ENCODE peak calls at places on chromosomes 2 and 18, in ten cellular contexts. H is A172; T is cardiac muscle cell; E is COR-L47; S is GM04503; M is stimulated activated CD8-positive, alpha-beta memory T cell treated with anti-CD3 and anti-CD28 coated beads, Interleukin-15, amount 100 ng/mL, for 4 hours; W is HTR-8/SVneo; P is transverse colon; L is central memory CD4-positive, alpha-beta T cell; J is Calu3. N is an unnamed sample.

GRCh38 chr18:23071285-23071684 is 64.0 kb upstream of the CABLES1 start:
- DNase-seq in S (no peak), L (peak; percentile 92), E (no peak), H (peak; percentile 66), M (peak; percentile 58), W (no peak), P (peak; percentile 66), T (no peak), J (no peak), N (peak; percentile 87)

GRCh38 chr2:33426666-33427231 is 49.7 kb upstream of the RASGRP3 start:
- DNase-seq in P (no peak), S (no peak), H (peak; percentile 94), E (peak; percentile 11), L (no peak), W (peak; percentile 41), M (no peak), J (peak; percentile 57), T (peak; percentile 86), N (no peak)

GRCh38 chr2:100380681-100381080 is 36.8 kb downstream of the CHST10 start:
- DNase-seq in E (no peak), T (no peak), W (no peak), P (no peak), J (no peak), L (no peak), S (no peak), H (no peak), M (no peak), N (no peak)

GRCh38 chr2:63814114-63814513 is 27.6 kb upstream of the UGP2 start:
- DNase-seq in P (no peak), M (no peak), W (no peak), E (no peak), S (no peak), L (no peak), T (no peak), H (no peak), J (no peak), N (no peak)

GRCh38 chr18:75131455-75132000 is 77.4 kb downstream of the PTGR3 start:
- DNase-seq in S (no peak), H (no peak), M (no peak), L (no peak), T (no peak), J (no peak), E (no peak), P (no peak), W (no peak), N (no peak)

GRCh38 chr18:27366151-27366550 is 181.0 kb upstream of the CHST9 start:
- DNase-seq in W (no peak), P (no peak), S (no peak), E (no peak), T (no peak), H (no peak), J (no peak), M (no peak), L (no peak), N (no peak)

GRCh38 chr18:40935423-40935822 is 1019.6 kb upstream of the PIK3C3 start:
- DNase-seq in S (no peak), E (no peak), J (no peak), H (peak; percentile 44), P (no peak), T (peak; percentile 6), L (no peak), M (no peak), W (no peak), N (no peak)

GRCh38 chr2:37802899-37803379 is 122.1 kb upstream of the RMDN2 start:
- DNase-seq in L (no peak), H (peak; percentile 94), J (no peak), P (no peak), S (peak; percentile 92), W (peak; percentile 69), T (no peak), E (no peak), M (no peak), N (no peak)